ENCODE peak calls at places on chromosome 14, in eight cellular contexts. Y, E, F, I, U, V, P and D are unnamed samples.
A peak's percentile ranks its signal among the peaks of the same experiment; 100 is the strongest.

GRCh38 chr14:20383636-20384035 is 29.7 kb downstream of the TEP1 start:
- DNase-seq in Y (no peak), E (no peak), F (no peak), I (no peak), U (no peak), V (no peak), P (no peak), D (no peak)

GRCh38 chr14:27881063-27881462 is 885.5 kb upstream of the FOXG1 start:
- DNase-seq in Y (no peak), E (no peak), F (no peak), I (no peak), U (no peak), V (no peak), P (no peak), D (no peak)

GRCh38 chr14:105223260-105223659 is 25.1 kb upstream of the BTBD6 start:
- DNase-seq in Y (no peak), E (no peak), F (no peak), I (no peak), U (no peak), V (no peak), P (no peak), D (no peak)

GRCh38 chr14:98174031-98174430 is 1098.0 kb downstream of the BCL11B start:
- DNase-seq in Y (no peak), E (no peak), F (no peak), I (no peak), U (no peak), V (no peak), P (no peak), D (no peak)

GRCh38 chr14:48035836-48036235 is 360.4 kb upstream of the MDGA2 start:
- DNase-seq in Y (no peak), E (no peak), F (no peak), I (peak; percentile 46), U (no peak), V (no peak), P (no peak), D (no peak)

GRCh38 chr14:32939254-32940065 is 781 bp downstream of the NPAS3 start:
- DNase-seq in Y (peak; percentile 70), E (peak; percentile 78), F (no peak), I (no peak), U (no peak), V (peak; percentile 95), P (no peak), D (peak; percentile 68)

GRCh38 chr14:59566725-59567124 is 9.9 kb downstream of the CCDC175 start:
- DNase-seq in Y (no peak), E (no peak), F (no peak), I (no peak), U (no peak), V (no peak), P (no peak), D (no peak)

GRCh38 chr14:30928462-30928861 is 54.1 kb downstream of the COCH start:
- DNase-seq in Y (no peak), E (no peak), F (no peak), I (no peak), U (no peak), V (no peak), P (no peak), D (no peak)

GRCh38 chr14:75675265-75675960 is 14.4 kb downstream of the TTLL5 start:
- DNase-seq in Y (no peak), E (no peak), F (no peak), I (no peak), U (no peak), V (no peak), P (no peak), D (no peak)

GRCh38 chr14:85300119-85300518 is 229.8 kb upstream of the FLRT2 start:
- DNase-seq in Y (no peak), E (no peak), F (no peak), I (no peak), U (no peak), V (no peak), P (no peak), D (no peak)

GRCh38 chr14:55579724-55580400 is at the start of gene KTN1:
- DNase-seq in Y (peak; percentile 89), E (peak; percentile 94), F (no peak), I (no peak), U (peak; percentile 50), V (peak; percentile 90), P (peak; percentile 80), D (peak; percentile 86)

GRCh38 chr14:100150932-100151587 is 8.4 kb downstream of the DEGS2 start:
- DNase-seq in Y (no peak), E (peak; percentile 23), F (no peak), I (no peak), U (no peak), V (no peak), P (no peak), D (no peak)

GRCh38 chr14:22476005-22476751 is 112.8 kb downstream of the DAD1 start:
- DNase-seq in Y (no peak), E (no peak), F (no peak), I (no peak), U (no peak), V (no peak), P (no peak), D (no peak)

GRCh38 chr14:89425931-89426330 is 8.9 kb upstream of the FOXN3 start:
- DNase-seq in Y (peak; percentile 33), E (no peak), F (peak; percentile 85), I (no peak), U (peak; percentile 41), V (peak; percentile 61), P (no peak), D (no peak)

GRCh38 chr14:29814153-29815057 is 113.2 kb downstream of the PRKD1 start:
- DNase-seq in Y (peak; percentile 10), E (no peak), F (no peak), I (no peak), U (no peak), V (peak; percentile 80), P (no peak), D (peak; percentile 79)

DNA sequence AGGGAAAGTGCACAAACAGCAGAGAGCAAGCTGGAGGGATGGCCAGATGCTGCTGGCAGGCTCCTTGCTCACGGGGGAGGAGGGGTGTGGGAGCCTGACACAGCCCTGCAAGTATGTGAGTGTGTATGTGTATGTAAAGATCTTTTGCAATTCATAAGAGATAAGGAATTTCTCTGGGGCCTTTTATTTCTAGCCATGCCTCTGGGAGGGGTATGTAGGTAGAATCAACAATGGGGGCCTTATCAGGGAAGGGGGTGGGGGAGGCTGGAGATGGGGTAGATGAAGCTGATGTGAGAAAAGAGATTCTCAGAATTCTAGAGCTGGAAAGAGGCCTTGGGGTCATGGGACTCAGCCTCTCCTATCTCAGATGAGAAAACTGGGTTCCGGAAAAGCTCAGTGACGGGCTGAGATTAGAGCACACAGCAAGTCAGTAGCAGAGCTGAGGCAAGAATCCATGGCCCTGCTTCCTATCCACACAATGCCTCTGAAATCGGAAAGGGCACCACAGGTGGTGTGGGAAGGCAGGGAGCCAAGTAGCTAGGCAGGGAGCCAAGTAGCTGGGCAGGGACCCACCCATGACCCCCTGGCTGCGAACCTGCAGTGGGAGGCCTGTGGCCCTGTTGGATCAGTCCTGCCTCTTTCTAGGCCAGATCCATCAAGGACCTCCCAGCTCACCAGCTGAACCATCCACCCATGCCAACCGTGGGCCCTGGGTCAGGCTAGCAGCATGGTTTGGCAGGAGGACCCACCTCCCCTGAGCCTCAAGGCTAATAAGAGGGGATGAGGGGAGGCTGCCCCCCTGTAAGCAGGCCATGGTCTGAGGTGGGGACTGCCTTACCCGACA is 54.7 kb downstream of the PLEKHG3 start:
- DNase-seq in Y (no peak), E (peak; percentile 84), F (no peak), I (no peak), U (peak; percentile 72), V (no peak), P (no peak), D (peak; percentile 56)
- H3K27ac ChIP-seq in Y (peak overlapping the region; percentile 58), E (peak overlapping the region; percentile 65), F (no peak overlapping the region), I (no peak overlapping the region), U (no peak overlapping the region), V (no peak overlapping the region), P (no peak overlapping the region), D (no peak overlapping the region)

GRCh38 chr14:35435177-35435576 is 30.6 kb upstream of the NFKBIA start:
- DNase-seq in Y (no peak), E (no peak), F (no peak), I (no peak), U (no peak), V (no peak), P (peak; percentile 22), D (no peak)
- TF ChIP-seq EP300 in Y (no peak), E (no peak), F (no peak), I (no peak), U (no peak), V (no peak), P (peak; percentile 45), D (no peak)

DNA sequence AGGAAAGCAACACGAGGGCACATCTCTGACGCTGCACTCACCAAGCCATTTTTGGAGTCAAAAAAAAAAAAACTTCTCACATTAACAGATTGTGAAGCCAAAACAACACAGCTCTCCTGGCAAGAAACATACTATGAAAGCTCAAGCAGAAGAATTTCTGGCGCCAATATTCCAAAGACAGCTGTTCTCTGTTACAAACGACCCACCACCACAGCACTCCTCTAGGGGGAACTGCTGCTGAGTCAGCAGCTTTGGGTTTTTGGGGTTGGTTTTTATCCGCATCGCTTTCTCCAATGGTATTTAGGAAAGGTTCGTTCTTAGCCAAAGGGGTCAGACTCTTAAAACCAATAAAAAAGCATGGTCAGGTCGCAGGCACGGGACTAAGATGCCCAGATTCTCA is 379.3 kb downstream of the RPS29 start:
- DNase-seq in Y (no peak), E (no peak), F (no peak), I (no peak), U (no peak), V (no peak), P (no peak), D (no peak)
- TF ChIP-seq POLR2AphosphoS5 in Y (no peak), E (no peak), F (no peak), I (no peak), U (no peak), V (no peak), P (no peak), D (no peak)

GRCh38 chr14:50109342-50109741 is 7.0 kb downstream of the VCPKMT start:
- DNase-seq in Y (no peak), E (peak; percentile 26), F (no peak), I (no peak), U (peak; percentile 23), V (no peak), P (no peak), D (no peak)

GRCh38 chr14:50106178-50106577 is 10.2 kb downstream of the VCPKMT start:
- DNase-seq in Y (no peak), E (no peak), F (no peak), I (no peak), U (no peak), V (no peak), P (no peak), D (no peak)

GRCh38 chr14:50103558-50103957 is 12.8 kb downstream of the VCPKMT start:
- DNase-seq in Y (no peak), E (no peak), F (no peak), I (no peak), U (no peak), V (no peak), P (no peak), D (no peak)

GRCh38 chr14:50110323-50111037 is 5.9 kb downstream of the VCPKMT start:
- DNase-seq in Y (no peak), E (no peak), F (no peak), I (no peak), U (no peak), V (no peak), P (no peak), D (no peak)

DNA sequence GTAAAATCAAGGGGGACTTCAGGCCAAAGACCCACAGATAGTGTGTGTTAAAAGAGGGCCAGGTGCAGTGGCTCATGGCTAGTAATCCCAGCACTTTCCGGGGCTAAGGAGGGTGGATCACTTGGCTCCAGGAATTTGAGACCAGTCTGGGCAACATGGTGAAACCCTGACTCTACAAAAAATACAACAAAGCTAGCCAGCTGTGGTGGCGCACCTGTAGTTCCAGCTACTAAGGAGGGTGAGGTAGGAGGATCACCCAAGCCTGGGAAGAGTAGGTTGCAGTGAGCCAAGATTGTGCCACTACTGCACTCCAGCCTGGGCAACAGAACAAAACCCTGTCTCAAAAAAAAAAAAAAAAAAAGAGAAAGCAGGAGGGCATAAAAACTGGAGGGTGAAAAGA is 8.5 kb downstream of the VCPKMT start:
- DNase-seq in Y (no peak), E (no peak), F (no peak), I (no peak), U (no peak), V (no peak), P (no peak), D (no peak)
- H3K27ac ChIP-seq in Y (no peak overlapping the region), E (no peak overlapping the region), F (no peak overlapping the region), I (no peak overlapping the region), U (no peak overlapping the region), V (no peak overlapping the region), P (no peak overlapping the region), D (peak overlapping the region; percentile 68)